ENCODE peak calls at places on chromosomes 1 and 21, in seven cellular contexts. R is A549, Z is tibial artery, X is IMR-90, V is GM06990, U is HFF-Myc, E is progenitor cell of endocrine pancreas. P is an unnamed sample.

GRCh38 chr1:160006312-160006940 is 25.4 kb downstream of the PIGM start:
- DNase-seq in U (peak; percentile 19), Z (no peak), V (peak; percentile 16), R (peak; percentile 80), X (peak; percentile 62), E (peak; percentile 61), P (peak; percentile 56)

GRCh38 chr1:233368784-233369120 is 41.2 kb downstream of the MAP3K21 start:
- DNase-seq in X (no peak), E (no peak), U (no peak), R (no peak), Z (no peak), V (no peak), P (no peak)

GRCh38 chr1:163408262-163408661 is 86.5 kb downstream of the NUF2 start:
- DNase-seq in R (no peak), V (no peak), X (no peak), U (no peak), E (no peak), Z (no peak), P (no peak)

GRCh38 chr1:111920221-111921024 is 69.0 kb downstream of the KCND3 start:
- DNase-seq in E (no peak), U (peak; percentile 6), R (peak; percentile 35), V (no peak), Z (peak; percentile 84), X (peak; percentile 5), P (no peak)

GRCh38 chr1:1320666-1321448 is 3.6 kb downstream of the INTS11 start:
- DNase-seq in X (peak; percentile 31), R (no peak), Z (no peak), E (no peak), U (no peak), V (no peak), P (no peak)

GRCh38 chr1:59879556-59879955 is 47.0 kb downstream of the CYP2J2 start:
- DNase-seq in X (peak; percentile 52), V (peak; percentile 9), U (peak; percentile 33), R (peak; percentile 63), Z (no peak), E (peak; percentile 60), P (no peak)

GRCh38 chr1:210123383-210123782 is 109.2 kb upstream of the SERTAD4 start:
- DNase-seq in R (no peak), U (no peak), X (no peak), V (no peak), Z (no peak), E (no peak), P (no peak)

GRCh38 chr1:181044449-181044966 is 10.7 kb downstream of the MR1 start:
- DNase-seq in V (peak; percentile 39), X (peak; percentile 26), U (no peak), Z (no peak), R (peak; percentile 66), E (no peak), P (no peak)

GRCh38 chr1:17438176-17438976 is 1.1 kb downstream of the RCC2 start:
- DNase-seq in Z (peak; percentile 79), R (peak; percentile 61), E (peak; percentile 39), V (peak; percentile 86), X (peak; percentile 36), U (no peak), P (peak; percentile 73)

GRCh38 chr1:232142403-232143314 is 487.3 kb downstream of the SIPA1L2 start:
- DNase-seq in X (peak; percentile 82), U (no peak), Z (peak; percentile 81), E (no peak), V (no peak), R (peak; percentile 82), P (no peak)

GRCh38 chr1:12083766-12084165 is 20.7 kb downstream of the TNFRSF8 start:
- DNase-seq in U (no peak), X (peak; percentile 87), Z (no peak), R (no peak), E (no peak), V (no peak), P (no peak)

GRCh38 chr1:183633676-183634343 is 1.8 kb downstream of the ARPC5 start:
- DNase-seq in R (peak; percentile 83), Z (no peak), E (no peak), U (peak; percentile 89), V (peak; percentile 68), X (peak; percentile 95), P (no peak)

GRCh38 chr21:31289702-31290101 is 54.4 kb downstream of the TIAM1 start:
- DNase-seq in Z (no peak), V (no peak), E (no peak), X (no peak), R (no peak), U (no peak), P (no peak)

GRCh38 chr1:88141499-88142074 is 542.5 kb upstream of the PKN2 start:
- DNase-seq in E (no peak), V (no peak), Z (no peak), U (no peak), X (no peak), R (no peak), P (no peak)
- TF ChIP-seq CTCF in E (no peak), V (no peak), Z (no peak), U (no peak), X (no peak), R (no peak), P (no peak)

GRCh38 chr1:26862781-26863676 is at the start of gene SFN:
- DNase-seq in Z (no peak), X (no peak), V (peak; percentile 62), E (no peak), U (no peak), R (peak; percentile 95), P (no peak)
- TF ChIP-seq CTCF in Z (no peak), X (peak; percentile 20), V (peak; percentile 79), E (peak; percentile 37), U (peak; percentile 46), R (peak; percentile 55), P (no peak)

GRCh38 chr1:236063919-236064673 is 794 bp downstream of the NID1 start:
- DNase-seq in R (peak; percentile 36), X (peak; percentile 63), U (peak; percentile 41), Z (peak; percentile 91), V (peak; percentile 53), E (peak; percentile 37), P (peak; percentile 25)

GRCh38 chr1:236063551-236063918 is 1.4 kb downstream of the NID1 start:
- DNase-seq in V (no peak), X (no peak), Z (no peak), R (no peak), E (no peak), U (no peak), P (no peak)

GRCh38 chr1:236065509-236066005 is 667 bp upstream of the NID1 start:
- DNase-seq in X (no peak), E (no peak), U (no peak), V (no peak), R (no peak), Z (peak; percentile 72), P (no peak)

GRCh38 chr1:236066054-236066453 is 1.2 kb upstream of the NID1 start:
- DNase-seq in E (no peak), U (no peak), Z (no peak), V (no peak), R (no peak), X (no peak), P (no peak)

GRCh38 chr1:236064674-236065508 is at the start of gene NID1:
- DNase-seq in X (peak; percentile 79), Z (peak; percentile 97), U (no peak), E (peak; percentile 64), V (peak; percentile 66), R (peak; percentile 35), P (peak; percentile 38)
- TF ChIP-seq CTCF in X (peak; percentile 36), Z (peak; percentile 43), U (peak; percentile 22), E (peak; percentile 34), V (no peak), R (no peak), P (no peak)

DNA sequence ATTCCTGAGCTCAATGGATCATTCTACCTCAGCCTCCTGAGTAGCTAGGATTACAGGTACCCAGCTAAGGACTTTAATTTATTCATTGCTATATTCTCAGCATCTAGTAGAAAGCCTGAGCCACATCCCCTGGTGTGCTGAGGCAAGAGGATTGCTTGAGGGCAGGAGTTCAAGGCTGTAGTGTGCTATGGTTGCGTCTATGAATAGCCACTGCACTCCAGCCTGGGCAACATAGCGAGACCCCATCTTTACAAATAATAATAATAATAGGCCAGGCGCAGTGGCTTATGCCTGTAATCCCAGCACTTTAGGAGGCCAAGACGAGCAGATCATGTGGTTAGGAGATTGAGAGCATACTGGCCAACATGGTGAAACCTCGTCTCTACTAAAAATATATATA is 3.3 kb upstream of the RPS6KA1 start:
- DNase-seq in Z (no peak), R (no peak), E (no peak), U (no peak), X (no peak), V (no peak), P (no peak)
- TF ChIP-seq CTCF in Z (no peak), R (no peak), E (no peak), U (no peak), X (no peak), V (no peak), P (no peak)

DNA sequence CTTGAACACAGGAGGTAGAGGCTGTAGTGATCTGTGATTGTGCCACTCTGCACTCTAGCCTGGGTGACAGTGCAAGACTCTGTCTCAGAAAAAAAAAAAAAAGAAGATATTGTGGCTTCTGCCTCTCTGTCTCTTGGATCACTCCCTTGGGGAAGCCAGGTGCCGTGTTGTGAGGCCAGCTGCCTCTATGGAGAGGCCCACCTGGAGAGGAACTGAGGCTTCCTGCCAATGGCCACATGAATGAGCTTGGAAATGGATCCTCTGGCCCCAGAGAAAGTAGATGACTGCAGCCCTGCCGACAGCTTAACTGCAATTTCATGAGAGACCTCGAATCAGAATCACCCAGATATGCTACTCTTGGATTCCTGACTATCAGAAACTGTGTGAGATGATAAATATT is 19.7 kb upstream of the AK2 start:
- DNase-seq in R (no peak), V (no peak), Z (no peak), U (no peak), E (no peak), X (no peak), P (no peak)
- TF ChIP-seq CTCF in R (no peak), V (no peak), Z (no peak), U (no peak), E (no peak), X (no peak), P (no peak)

DNA sequence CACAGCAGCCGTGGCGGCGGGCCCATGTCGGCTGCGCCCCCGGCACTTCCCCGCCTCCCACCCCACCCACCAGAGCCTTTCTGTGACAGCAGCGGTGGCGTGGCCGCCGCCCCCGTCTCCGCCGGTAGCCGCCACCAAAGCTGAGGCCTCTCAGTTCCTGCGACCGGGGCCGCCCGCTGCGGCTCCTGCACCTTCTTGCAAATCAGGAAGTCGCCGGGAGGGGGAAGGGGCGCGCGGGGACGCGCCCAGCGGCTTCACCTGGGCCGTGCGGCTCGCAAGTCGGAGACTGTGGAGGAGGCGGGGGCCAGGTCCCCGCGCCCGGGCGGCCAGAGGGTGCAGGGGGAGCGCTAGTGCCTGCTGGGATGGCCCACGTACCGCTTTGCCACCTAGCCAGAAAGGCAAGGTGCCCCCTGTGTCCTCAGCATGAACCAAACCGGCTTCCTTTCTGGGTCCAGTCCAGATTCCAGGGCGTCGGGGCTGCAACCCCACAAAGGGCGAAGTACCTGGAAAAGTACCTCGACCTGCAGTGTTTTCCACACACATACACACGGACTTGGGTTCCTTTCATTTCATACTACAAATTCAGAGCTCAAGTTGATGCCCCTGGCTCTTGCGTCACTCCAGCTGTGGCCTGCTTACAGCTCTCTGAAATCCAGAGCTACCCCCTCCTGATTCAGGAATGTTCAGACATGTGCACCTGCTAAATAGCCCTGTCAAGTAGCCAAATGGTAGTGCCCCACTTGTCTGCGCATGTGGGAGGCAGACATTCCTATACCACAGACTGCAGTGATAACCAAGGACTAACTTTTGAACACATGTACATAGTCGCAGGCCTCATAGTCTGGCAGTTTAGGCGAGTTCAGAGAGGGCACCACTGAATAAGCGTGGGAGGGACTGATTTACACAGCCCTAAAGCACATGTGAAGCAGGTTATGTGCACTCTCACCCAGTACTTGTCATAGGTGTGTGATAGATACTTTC is at the start of gene DENND1B:
- DNase-seq in V (peak; percentile 94), E (peak; percentile 82), X (peak; percentile 61), U (no peak), Z (peak; percentile 84), R (peak; percentile 76), P (peak; percentile 81)
- TF ChIP-seq CTCF in V (no peak), E (peak; percentile 41), X (no peak), U (no peak), Z (peak; percentile 9), R (no peak), P (no peak)

GRCh38 chr1:204477036-204477740 is 17.4 kb downstream of the PIK3C2B start:
- DNase-seq in R (no peak), Z (no peak), E (no peak), V (no peak), U (no peak), X (peak; percentile 48), P (no peak)
- TF ChIP-seq CTCF in R (no peak), Z (no peak), E (no peak), V (no peak), U (no peak), X (no peak), P (no peak)

P was measured in activated B cell treated with CpG ODN at 0.5 μM for 24 hours.